ENCODE peak calls at places on chromosomes 11 and 22, in ten cellular contexts. U is mammary epithelial cell, W is thoracic aorta, Q is right cardiac atrium, T is lower leg skin, I is A549, D is PC-9, E is SJCRH30, A is GM12865, V is gastrocnemius medialis. P is an unnamed sample.

GRCh38 chr11:11430431-11430830 is 77.4 kb upstream of the CSNK2A3 start:
- DNase-seq in V (no peak), A (no peak), I (no peak), Q (no peak), W (no peak), E (no peak), U (no peak), T (no peak), D (no peak), P (no peak)

GRCh38 chr22:24128631-24129601 is 52.4 kb upstream of the SUSD2 start:
- DNase-seq in W (no peak), T (no peak), D (no peak), Q (peak), A (no peak), V (no peak), E (no peak), U (no peak), I (no peak), P (no peak)

GRCh38 chr11:69086152-69086551 is 37.4 kb downstream of the TPCN2 start:
- DNase-seq in A (no peak), W (no peak), T (no peak), I (no peak), V (no peak), D (no peak), U (no peak), E (no peak), Q (peak), P (no peak)

GRCh38 chr11:62540804-62541671 is 5.6 kb downstream of the AHNAK start:
- DNase-seq in D (no peak), T (no peak), I (no peak), U (no peak), Q (peak), E (no peak), W (no peak), A (peak), V (peak), P (peak)

GRCh38 chr11:107257660-107258059 is 200.0 kb downstream of the CWF19L2 start:
- DNase-seq in W (no peak), E (no peak), Q (no peak), U (no peak), D (no peak), V (no peak), A (no peak), I (no peak), T (no peak), P (no peak)

GRCh38 chr11:96125400-96125799 is 201.5 kb upstream of the MTMR2 start:
- DNase-seq in U (no peak), W (no peak), D (peak), A (no peak), T (no peak), E (no peak), V (no peak), I (no peak), Q (no peak), P (peak)

GRCh38 chr22:50272103-50272782 is 2.1 kb upstream of the MAPK11 start:
- DNase-seq in E (peak), D (peak), Q (no peak), U (no peak), V (no peak), T (no peak), I (no peak), A (no peak), W (no peak), P (no peak)

GRCh38 chr22:26669060-26669481 is 11.7 kb downstream of the MIAT start:
- DNase-seq in U (peak), I (peak), V (no peak), Q (peak), T (no peak), D (peak), W (no peak), E (peak), A (peak), P (peak)

GRCh38 chr11:62010935-62011528 is 43.6 kb upstream of the FTH1 start:
- DNase-seq in V (no peak), A (peak), I (no peak), E (no peak), D (no peak), T (no peak), U (no peak), W (no peak), Q (no peak), P (no peak)

GRCh38 chr11:60910711-60911366 is 3.1 kb upstream of the TMEM109 start:
- DNase-seq in U (no peak), D (no peak), Q (no peak), A (peak), W (no peak), I (no peak), E (no peak), T (no peak), V (no peak), P (no peak)

GRCh38 chr11:122741613-122742012 is 86.1 kb downstream of the UBASH3B start:
- DNase-seq in D (no peak), U (no peak), T (peak), Q (peak), V (peak), E (no peak), A (no peak), W (no peak), I (no peak), P (no peak)

GRCh38 chr11:62578541-62578940 is 4.8 kb upstream of the EEF1G start:
- DNase-seq in T (no peak), U (no peak), D (no peak), I (no peak), Q (no peak), V (no peak), E (no peak), A (no peak), W (no peak), P (no peak)

GRCh38 chr11:91199866-91200265 is 977.0 kb upstream of the CHORDC1 start:
- DNase-seq in Q (no peak), D (no peak), A (no peak), U (no peak), I (no peak), T (no peak), V (no peak), E (no peak), W (no peak), P (no peak)

GRCh38 chr22:30044369-30044768 is 35.9 kb upstream of the HORMAD2 start:
- DNase-seq in W (no peak), U (peak), E (peak), T (no peak), I (no peak), Q (no peak), D (peak), V (no peak), A (no peak), P (peak)

GRCh38 chr11:96330511-96330859 is 12.5 kb downstream of the MAML2 start:
- DNase-seq in I (no peak), D (no peak), V (no peak), U (no peak), Q (no peak), A (no peak), E (no peak), W (no peak), T (no peak), P (no peak)

GRCh38 chr11:114848027-114848426 is 169.7 kb downstream of the NXPE2 start:
- DNase-seq in I (no peak), E (no peak), D (no peak), T (no peak), Q (no peak), W (no peak), A (no peak), U (no peak), V (no peak), P (no peak)

GRCh38 chr22:45224331-45224730 is 16.4 kb downstream of the KIAA0930 start:
- DNase-seq in E (no peak), Q (no peak), W (no peak), T (no peak), D (no peak), A (no peak), I (no peak), V (no peak), U (no peak), P (no peak)

GRCh38 chr11:6610591-6610990 is 1.4 kb downstream of the TAF10 start:
- DNase-seq in E (no peak), Q (peak), I (no peak), T (peak), D (no peak), U (no peak), V (no peak), W (no peak), A (no peak), P (no peak)

GRCh38 chr22:48750282-48750681 is 1077.4 kb downstream of the BRD1 start:
- DNase-seq in U (no peak), T (peak), A (no peak), E (no peak), V (no peak), I (no peak), W (no peak), Q (no peak), D (no peak), P (no peak)

GRCh38 chr11:4026389-4026788 is 68.2 kb upstream of the RRM1 start:
- DNase-seq in U (no peak), T (no peak), W (no peak), V (no peak), Q (no peak), D (no peak), I (no peak), A (no peak), E (no peak), P (no peak)

GRCh38 chr11:78078218-78079167 is 1.2 kb downstream of the NDUFC2 start:
- DNase-seq in T (no peak), U (no peak), W (no peak), D (peak), I (no peak), V (no peak), Q (peak), A (peak), E (no peak), P (no peak)

DNA sequence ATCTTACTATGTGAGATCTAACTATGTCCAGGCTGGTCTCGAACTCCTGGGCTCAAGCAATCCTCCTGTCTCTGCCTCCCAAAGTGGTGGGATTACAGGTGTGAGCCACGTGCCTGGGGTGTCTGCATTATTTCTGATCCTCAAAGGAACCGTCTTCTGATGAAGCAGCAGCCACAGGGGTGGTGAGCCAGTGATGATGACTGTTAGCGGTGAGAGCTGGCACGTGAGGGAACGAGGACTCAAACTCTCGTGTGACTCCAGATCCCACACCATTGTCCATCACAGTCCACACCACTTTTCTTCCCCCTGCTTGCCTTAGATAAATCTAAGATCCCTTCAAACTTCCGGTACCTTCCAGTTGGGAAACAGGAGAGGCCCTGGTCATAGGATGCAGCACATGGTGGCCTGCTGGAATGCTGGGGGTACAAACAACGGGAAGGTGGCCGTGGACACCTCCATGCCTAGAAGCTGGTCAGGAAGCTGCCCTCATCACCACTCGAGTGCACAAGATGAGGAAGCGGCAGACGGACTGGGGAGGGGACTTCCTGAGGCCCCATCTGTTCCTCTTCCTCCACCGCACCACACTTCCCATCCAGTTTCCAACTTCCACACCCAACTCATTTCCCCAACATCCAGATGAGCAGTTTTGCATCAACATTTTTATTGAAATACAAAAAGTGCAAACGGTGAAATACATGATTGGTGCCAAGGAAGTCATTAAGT is 23.8 kb downstream of the ARHGAP1 start:
- DNase-seq in E (no peak), W (no peak), Q (peak), V (no peak), T (no peak), D (no peak), U (no peak), A (no peak), I (no peak), P (no peak)
- H3K4me3 ChIP-seq in E (no peak), W (no peak), Q (no peak), V (no peak), T (no peak), D (no peak), U (no peak), A (no peak), I (no peak), P (no peak)

GRCh38 chr11:71286701-71287643 is 34.6 kb upstream of the SHANK2 start:
- DNase-seq in V (no peak), U (peak), D (no peak), I (peak), T (no peak), A (no peak), W (no peak), Q (no peak), E (peak), P (peak)
- H3K4me3 ChIP-seq in V (no peak), U (no peak), D (no peak), I (no peak), T (no peak), A (no peak), W (no peak), Q (no peak), E (no peak), P (no peak)

DNA sequence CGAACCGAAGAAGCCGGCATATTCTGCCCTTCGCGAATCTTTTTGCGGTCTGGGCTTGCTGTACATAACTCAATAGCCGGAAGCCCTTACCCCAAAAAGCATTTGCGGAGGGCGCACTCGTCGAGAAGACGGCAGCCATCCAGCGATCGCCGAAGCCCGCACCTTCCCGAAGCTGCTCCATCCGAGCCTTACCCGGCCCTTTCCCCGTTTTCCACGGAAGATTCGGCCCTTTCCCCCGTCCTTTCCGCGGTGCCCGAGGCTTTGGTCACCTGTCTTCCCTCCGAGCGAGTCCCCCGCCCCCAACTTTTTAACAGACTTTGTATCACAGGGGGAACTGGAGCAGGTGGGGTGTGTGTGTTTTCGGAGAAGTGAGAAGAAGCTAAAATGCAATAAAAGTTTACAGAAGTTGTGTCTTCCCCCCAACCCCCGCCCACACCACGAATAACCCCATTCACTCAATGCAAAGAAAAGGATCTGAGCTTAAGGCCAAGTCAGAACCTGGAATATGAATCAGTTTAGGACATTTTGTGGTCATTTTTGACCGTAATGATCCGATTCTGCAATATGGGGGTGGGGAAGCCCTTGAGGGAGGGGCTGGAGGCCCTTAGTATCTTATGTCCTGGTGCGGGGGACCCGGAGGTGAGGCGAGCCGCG is 99.0 kb upstream of the HSD17B12 start:
- DNase-seq in U (no peak), V (no peak), T (no peak), I (no peak), W (no peak), E (no peak), A (no peak), Q (no peak), D (no peak), P (no peak)
- H3K4me3 ChIP-seq in U (peak), V (peak), T (no peak), I (peak), W (peak), E (no peak), A (no peak), Q (peak), D (no peak), P (no peak)

DNA sequence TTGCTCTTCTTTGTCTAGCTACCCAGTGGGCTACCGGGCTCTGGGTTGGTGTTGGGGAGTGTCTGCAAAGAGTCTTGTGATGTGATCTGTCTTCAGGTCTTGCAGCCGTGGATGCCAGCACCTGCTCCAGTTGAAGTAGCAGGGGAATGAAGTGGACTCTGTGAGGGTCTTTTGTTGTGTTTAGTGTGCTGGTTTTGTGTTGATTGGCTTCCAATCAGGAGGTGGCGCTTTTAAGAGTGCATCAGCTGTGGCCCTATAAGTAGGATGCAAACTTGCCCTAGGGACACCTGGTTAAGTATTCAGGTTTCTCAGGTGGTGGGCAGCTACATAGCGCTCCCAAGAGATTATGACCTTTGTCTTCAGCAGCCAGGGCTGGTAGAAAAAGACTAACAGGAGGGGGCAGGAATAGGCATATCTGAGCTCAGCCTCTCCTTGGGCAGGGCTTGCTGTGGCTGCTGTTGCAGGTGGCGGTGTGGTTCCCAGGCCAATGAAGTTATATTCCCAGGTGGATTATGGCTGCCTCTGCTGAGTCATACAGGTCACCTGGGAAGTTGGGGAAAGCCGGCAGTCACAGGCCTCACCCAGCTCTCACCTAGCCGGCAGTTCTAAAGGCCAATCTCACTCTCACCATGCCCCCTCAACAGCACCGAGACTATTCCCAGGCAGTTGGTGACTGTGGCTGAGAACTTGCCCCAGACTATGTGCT is 315.6 kb upstream of the C11orf87 start:
- DNase-seq in I (no peak), T (no peak), Q (no peak), W (no peak), D (no peak), V (no peak), E (no peak), A (no peak), U (no peak), P (no peak)
- H3K4me3 ChIP-seq in I (no peak), T (no peak), Q (no peak), W (no peak), D (no peak), V (no peak), E (no peak), A (no peak), U (no peak), P (no peak)

GRCh38 chr22:17368144-17368726 is 1.0 kb upstream of the CECR2 start:
- DNase-seq in W (no peak), Q (peak), V (no peak), U (no peak), I (no peak), T (no peak), D (no peak), A (no peak), E (no peak), P (no peak)
- H3K4me3 ChIP-seq in W (peak), Q (peak), V (peak), U (no peak), I (peak), T (peak), D (no peak), A (no peak), E (peak), P (no peak)